ENCODE peak calls at places on chromosomes 13 and 19, in nine cellular contexts. Q is head of caudate nucleus, U is nephron progenitor cell, H is AG20443, E is transverse colon, G is T-cell, V is upper lobe of right lung, O is HTR-8/SVneo, P is psoas muscle. L is an unnamed sample.

GRCh38 chr19:3135961-3136683 is at the start of gene GNA15:
- DNase-seq in P (no peak), O (no peak), U (no peak), G (peak; percentile 48), H (no peak), V (peak; percentile 86), Q (no peak), E (peak; percentile 62), L (no peak)

GRCh38 chr19:16316506-16316882 is 8.1 kb upstream of the KLF2 start:
- DNase-seq in O (no peak), P (no peak), U (no peak), Q (no peak), V (no peak), G (no peak), H (no peak), E (no peak), L (no peak)

GRCh38 chr13:31282741-31283455 is 83.1 kb downstream of the B3GLCT start:
- DNase-seq in P (no peak), H (no peak), O (no peak), V (no peak), U (no peak), E (no peak), Q (no peak), G (no peak), L (no peak)

GRCh38 chr13:112716841-112717520 is 27.1 kb downstream of the ATP11A start:
- DNase-seq in P (peak; percentile 13), O (no peak), E (no peak), U (no peak), H (no peak), Q (no peak), G (no peak), V (peak; percentile 64), L (no peak)

GRCh38 chr19:42420055-42420544 is 7.1 kb downstream of the LIPE start:
- DNase-seq in G (peak; percentile 73), E (peak; percentile 64), V (peak; percentile 78), H (peak; percentile 70), Q (peak; percentile 58), O (peak; percentile 41), P (no peak), U (peak; percentile 37), L (peak; percentile 45)

GRCh38 chr19:4208385-4209094 is 20.8 kb upstream of the EBI3 start:
- DNase-seq in G (no peak), V (no peak), E (peak; percentile 40), P (no peak), H (peak; percentile 54), U (no peak), Q (no peak), O (no peak), L (no peak)

GRCh38 chr13:112996671-112997091 is 27.7 kb downstream of the MCF2L start:
- DNase-seq in V (no peak), E (peak; percentile 69), H (no peak), U (no peak), P (no peak), G (no peak), Q (no peak), O (no peak), L (no peak)

GRCh38 chr19:5166262-5166661 is 174.3 kb downstream of the PTPRS start:
- DNase-seq in H (peak; percentile 62), P (no peak), E (no peak), U (no peak), O (no peak), V (no peak), Q (no peak), G (no peak), L (no peak)

GRCh38 chr13:110073982-110074381 is 233.0 kb downstream of the COL4A1 start:
- DNase-seq in O (no peak), H (no peak), E (no peak), U (no peak), G (no peak), P (no peak), V (no peak), Q (no peak), L (no peak)

GRCh38 chr13:23679214-23679613 is 109.0 kb downstream of the TNFRSF19 start:
- DNase-seq in Q (no peak), G (no peak), H (no peak), O (no peak), P (no peak), U (no peak), V (no peak), E (no peak), L (no peak)

GRCh38 chr19:21765151-21765550 is 2.2 kb downstream of the ZNF100 start:
- DNase-seq in U (no peak), V (no peak), G (no peak), E (no peak), O (no peak), H (no peak), P (no peak), Q (no peak), L (no peak)

GRCh38 chr19:36972594-36972993 is 56.5 kb downstream of the ZNF568 start:
- DNase-seq in G (no peak), H (no peak), U (no peak), O (no peak), P (no peak), Q (no peak), V (no peak), E (no peak), L (no peak)

GRCh38 chr19:50428768-50429463 is 3.8 kb upstream of the MYBPC2 start:
- DNase-seq in G (no peak), U (no peak), E (no peak), V (no peak), H (no peak), Q (no peak), O (no peak), P (no peak), L (no peak)

GRCh38 chr13:31909889-31910551 is 121.6 kb upstream of the FRY start:
- DNase-seq in V (no peak), Q (peak; percentile 42), E (peak; percentile 46), P (no peak), H (peak; percentile 50), U (peak; percentile 55), G (peak; percentile 35), O (peak; percentile 8), L (no peak)

GRCh38 chr13:30892966-30893365 is 13.1 kb upstream of the MEDAG start:
- DNase-seq in E (no peak), V (no peak), O (no peak), H (peak; percentile 74), Q (no peak), P (peak; percentile 85), G (no peak), U (peak; percentile 75), L (no peak)

GRCh38 chr13:69571606-69572323 is 535.9 kb upstream of the ATXN8OS start:
- DNase-seq in U (no peak), G (no peak), H (no peak), O (no peak), P (no peak), V (no peak), Q (no peak), E (no peak), L (no peak)